ENCODE peak calls at places on chromosome 1, in four cellular contexts. H, Z, Q and A are unnamed samples.

GRCh38 chr1:56758135-56758534 is 61.1 kb downstream of the FYB2 start:
- DNase-seq in H (no peak), Z (no peak), Q (no peak), A (no peak)

GRCh38 chr1:2787163-2787911 is 14.2 kb downstream of the TTC34 start:
- DNase-seq in H (no peak), Z (no peak), Q (no peak), A (no peak)

GRCh38 chr1:203301331-203301668 is 4.0 kb upstream of the BTG2 start:
- DNase-seq in H (no peak), Z (no peak), Q (no peak), A (no peak)

GRCh38 chr1:231337043-231337471 is 595 bp downstream of the EXOC8 start:
- DNase-seq in H (peak), Z (no peak), Q (no peak), A (no peak)

GRCh38 chr1:164961714-164962113 is 394.8 kb downstream of the LMX1A start:
- DNase-seq in H (peak), Z (no peak), Q (no peak), A (no peak)

GRCh38 chr1:219567341-219567947 is 45.5 kb downstream of the ZC3H11B start:
- DNase-seq in H (peak), Z (no peak), Q (no peak), A (no peak)

GRCh38 chr1:19672237-19672636 is 7.6 kb downstream of the HTR6 start:
- DNase-seq in H (no peak), Z (no peak), Q (no peak), A (no peak)

GRCh38 chr1:34163792-34164509 is 1.1 kb downstream of the CSMD2 start:
- DNase-seq in H (peak), Z (no peak), Q (no peak), A (no peak)